ENCODE peak calls at places on chromosomes 2 and 18, in seven cellular contexts. One of them, this sample, is unnamed.

GRCh38 chr18:1229634-1230033 is 325.0 kb downstream of the ADCYAP1 start:
- DNase-seq in CD8-positive, alpha-beta T cell: no peak
- DNase-seq in left cardiac atrium: no peak
- DNase-seq in C1 segment of cervical spinal cord: no peak
- DNase-seq in heart right ventricle: no peak
- DNase-seq in NCI-H345: no peak
- DNase-seq in hippocampal formation: no peak
- DNase-seq in this sample: no peak

GRCh38 chr2:189360861-189361260 is 80.4 kb upstream of the WDR75 start:
- DNase-seq in hippocampal formation: no peak
- DNase-seq in left cardiac atrium: no peak
- DNase-seq in heart right ventricle: no peak
- DNase-seq in C1 segment of cervical spinal cord: no peak
- DNase-seq in NCI-H345: no peak
- DNase-seq in CD8-positive, alpha-beta T cell: no peak
- DNase-seq in this sample: no peak

GRCh38 chr2:236954641-236955040 is 131.0 kb upstream of the COPS8 start:
- DNase-seq in C1 segment of cervical spinal cord: no peak
- DNase-seq in left cardiac atrium: no peak
- DNase-seq in NCI-H345: no peak
- DNase-seq in CD8-positive, alpha-beta T cell: no peak
- DNase-seq in hippocampal formation: no peak
- DNase-seq in heart right ventricle: no peak
- DNase-seq in this sample: no peak

GRCh38 chr18:34122724-34123334 is 101.9 kb downstream of the NOL4 start:
- DNase-seq in C1 segment of cervical spinal cord: peak
- DNase-seq in heart right ventricle: peak
- DNase-seq in left cardiac atrium: no peak
- DNase-seq in hippocampal formation: peak
- DNase-seq in CD8-positive, alpha-beta T cell: no peak
- DNase-seq in NCI-H345: peak
- DNase-seq in this sample: peak

GRCh38 chr2:155223781-155224406 is 525.4 kb downstream of the KCNJ3 start:
- DNase-seq in heart right ventricle: no peak
- DNase-seq in left cardiac atrium: no peak
- DNase-seq in NCI-H345: peak
- DNase-seq in hippocampal formation: peak
- DNase-seq in C1 segment of cervical spinal cord: no peak
- DNase-seq in CD8-positive, alpha-beta T cell: no peak
- DNase-seq in this sample: peak

GRCh38 chr2:232315049-232315922 is 63.3 kb upstream of the ALPP start:
- DNase-seq in NCI-H345: no peak
- DNase-seq in heart right ventricle: peak
- DNase-seq in hippocampal formation: peak
- DNase-seq in CD8-positive, alpha-beta T cell: peak
- DNase-seq in C1 segment of cervical spinal cord: peak
- DNase-seq in left cardiac atrium: peak
- DNase-seq in this sample: peak

GRCh38 chr18:47453038-47453437 is 201.6 kb upstream of the SKOR2 start:
- DNase-seq in C1 segment of cervical spinal cord: no peak
- DNase-seq in NCI-H345: no peak
- DNase-seq in left cardiac atrium: no peak
- DNase-seq in hippocampal formation: no peak
- DNase-seq in CD8-positive, alpha-beta T cell: no peak
- DNase-seq in heart right ventricle: no peak
- DNase-seq in this sample: no peak

GRCh38 chr2:127056086-127056485 is 50.9 kb downstream of the BIN1 start:
- DNase-seq in left cardiac atrium: no peak
- DNase-seq in CD8-positive, alpha-beta T cell: no peak
- DNase-seq in heart right ventricle: no peak
- DNase-seq in C1 segment of cervical spinal cord: no peak
- DNase-seq in hippocampal formation: no peak
- DNase-seq in NCI-H345: no peak
- DNase-seq in this sample: no peak

GRCh38 chr2:208370881-208371633 is 35.5 kb upstream of the PTH2R start:
- DNase-seq in left cardiac atrium: no peak
- DNase-seq in heart right ventricle: no peak
- DNase-seq in C1 segment of cervical spinal cord: no peak
- DNase-seq in NCI-H345: no peak
- DNase-seq in hippocampal formation: no peak
- DNase-seq in CD8-positive, alpha-beta T cell: no peak
- DNase-seq in this sample: peak

GRCh38 chr2:118085173-118086023 is 2.9 kb upstream of the INSIG2 start:
- DNase-seq in heart right ventricle: no peak
- DNase-seq in hippocampal formation: no peak
- DNase-seq in C1 segment of cervical spinal cord: no peak
- DNase-seq in left cardiac atrium: no peak
- DNase-seq in NCI-H345: no peak
- DNase-seq in CD8-positive, alpha-beta T cell: no peak
- DNase-seq in this sample: no peak

GRCh38 chr2:15665067-15665942 is 73.6 kb downstream of the DDX1 start:
- DNase-seq in hippocampal formation: no peak
- DNase-seq in heart right ventricle: no peak
- DNase-seq in C1 segment of cervical spinal cord: no peak
- DNase-seq in left cardiac atrium: no peak
- DNase-seq in NCI-H345: no peak
- DNase-seq in CD8-positive, alpha-beta T cell: no peak
- DNase-seq in this sample: no peak

GRCh38 chr18:48238206-48238605 is 171.0 kb downstream of the ZBTB7C start:
- DNase-seq in heart right ventricle: no peak
- DNase-seq in NCI-H345: no peak
- DNase-seq in C1 segment of cervical spinal cord: no peak
- DNase-seq in left cardiac atrium: no peak
- DNase-seq in CD8-positive, alpha-beta T cell: no peak
- DNase-seq in hippocampal formation: no peak
- DNase-seq in this sample: peak

GRCh38 chr2:96413067-96413722 is 77.6 kb downstream of the NCAPH start:
- DNase-seq in CD8-positive, alpha-beta T cell: no peak
- DNase-seq in left cardiac atrium: no peak
- DNase-seq in NCI-H345: no peak
- DNase-seq in heart right ventricle: no peak
- DNase-seq in C1 segment of cervical spinal cord: no peak
- DNase-seq in hippocampal formation: no peak
- DNase-seq in this sample: peak

GRCh38 chr2:1234731-1235308 is 178.4 kb upstream of the TPO start:
- DNase-seq in heart right ventricle: no peak
- DNase-seq in C1 segment of cervical spinal cord: no peak
- DNase-seq in NCI-H345: no peak
- DNase-seq in hippocampal formation: no peak
- DNase-seq in CD8-positive, alpha-beta T cell: no peak
- DNase-seq in left cardiac atrium: no peak
- DNase-seq in this sample: peak

GRCh38 chr2:234556848-234557573 is 60.1 kb upstream of the ARL4C start:
- DNase-seq in CD8-positive, alpha-beta T cell: no peak
- DNase-seq in heart right ventricle: no peak
- DNase-seq in NCI-H345: no peak
- DNase-seq in left cardiac atrium: no peak
- DNase-seq in C1 segment of cervical spinal cord: no peak
- DNase-seq in hippocampal formation: no peak
- DNase-seq in this sample: peak

GRCh38 chr18:21345851-21346250 is 103.8 kb downstream of the GREB1L start:
- DNase-seq in NCI-H345: no peak
- DNase-seq in CD8-positive, alpha-beta T cell: no peak
- DNase-seq in C1 segment of cervical spinal cord: no peak
- DNase-seq in heart right ventricle: no peak
- DNase-seq in hippocampal formation: no peak
- DNase-seq in left cardiac atrium: no peak
- DNase-seq in this sample: no peak

GRCh38 chr2:205903549-205904129 is 182.3 kb downstream of the INO80D start:
- DNase-seq in left cardiac atrium: no peak
- DNase-seq in hippocampal formation: no peak
- DNase-seq in NCI-H345: peak
- DNase-seq in C1 segment of cervical spinal cord: no peak
- DNase-seq in CD8-positive, alpha-beta T cell: no peak
- DNase-seq in heart right ventricle: no peak
- DNase-seq in this sample: peak

GRCh38 chr18:36295880-36296301 is 1.6 kb upstream of the FHOD3 start:
- DNase-seq in C1 segment of cervical spinal cord: no peak
- DNase-seq in CD8-positive, alpha-beta T cell: no peak
- DNase-seq in left cardiac atrium: no peak
- DNase-seq in heart right ventricle: no peak
- DNase-seq in hippocampal formation: no peak
- DNase-seq in NCI-H345: no peak
- DNase-seq in this sample: no peak

GRCh38 chr2:230700447-230700846 is 12.2 kb upstream of the CAB39 start:
- DNase-seq in hippocampal formation: no peak
- DNase-seq in CD8-positive, alpha-beta T cell: no peak
- DNase-seq in heart right ventricle: no peak
- DNase-seq in C1 segment of cervical spinal cord: no peak
- DNase-seq in NCI-H345: no peak
- DNase-seq in left cardiac atrium: no peak
- DNase-seq in this sample: no peak

GRCh38 chr18:51437280-51438271 is 240.1 kb upstream of the MEX3C start:
- DNase-seq in left cardiac atrium: no peak
- DNase-seq in NCI-H345: no peak
- DNase-seq in heart right ventricle: no peak
- DNase-seq in C1 segment of cervical spinal cord: no peak
- DNase-seq in hippocampal formation: no peak
- DNase-seq in CD8-positive, alpha-beta T cell: no peak
- DNase-seq in this sample: no peak

GRCh38 chr2:239648607-239649006 is 247.8 kb upstream of the HDAC4 start:
- DNase-seq in heart right ventricle: no peak
- DNase-seq in C1 segment of cervical spinal cord: no peak
- DNase-seq in NCI-H345: no peak
- DNase-seq in left cardiac atrium: no peak
- DNase-seq in CD8-positive, alpha-beta T cell: no peak
- DNase-seq in hippocampal formation: no peak
- DNase-seq in this sample: no peak

GRCh38 chr18:67104700-67105284 is 411.7 kb downstream of the DSEL start:
- DNase-seq in NCI-H345: peak
- DNase-seq in hippocampal formation: peak
- DNase-seq in heart right ventricle: peak
- DNase-seq in C1 segment of cervical spinal cord: peak
- DNase-seq in left cardiac atrium: peak
- DNase-seq in CD8-positive, alpha-beta T cell: peak
- DNase-seq in this sample: peak

GRCh38 chr2:174180165-174180724 is 68.1 kb downstream of the OLA1 start:
- DNase-seq in C1 segment of cervical spinal cord: no peak
- DNase-seq in hippocampal formation: no peak
- DNase-seq in CD8-positive, alpha-beta T cell: no peak
- DNase-seq in left cardiac atrium: no peak
- DNase-seq in NCI-H345: no peak
- DNase-seq in heart right ventricle: no peak
- DNase-seq in this sample: peak

GRCh38 chr18:62435435-62436031 is 87.3 kb upstream of the ZCCHC2 start:
- DNase-seq in left cardiac atrium: no peak
- DNase-seq in NCI-H345: no peak
- DNase-seq in heart right ventricle: no peak
- DNase-seq in C1 segment of cervical spinal cord: no peak
- DNase-seq in CD8-positive, alpha-beta T cell: no peak
- DNase-seq in hippocampal formation: no peak
- DNase-seq in this sample: no peak

GRCh38 chr2:220006152-220006551 is 378.7 kb downstream of the SLC4A3 start:
- DNase-seq in left cardiac atrium: no peak
- DNase-seq in NCI-H345: no peak
- DNase-seq in hippocampal formation: no peak
- DNase-seq in CD8-positive, alpha-beta T cell: no peak
- DNase-seq in heart right ventricle: no peak
- DNase-seq in C1 segment of cervical spinal cord: no peak
- DNase-seq in this sample: peak

GRCh38 chr2:61149074-61149473 is 12.9 kb upstream of the C2orf74 start:
- DNase-seq in hippocampal formation: no peak
- DNase-seq in CD8-positive, alpha-beta T cell: no peak
- DNase-seq in heart right ventricle: no peak
- DNase-seq in C1 segment of cervical spinal cord: no peak
- DNase-seq in left cardiac atrium: no peak
- DNase-seq in NCI-H345: no peak
- DNase-seq in this sample: no peak

GRCh38 chr2:8799004-8799403 is 38.4 kb downstream of the KIDINS220 start:
- DNase-seq in hippocampal formation: no peak
- DNase-seq in C1 segment of cervical spinal cord: no peak
- DNase-seq in CD8-positive, alpha-beta T cell: no peak
- DNase-seq in left cardiac atrium: no peak
- DNase-seq in heart right ventricle: no peak
- DNase-seq in NCI-H345: no peak
- DNase-seq in this sample: peak

GRCh38 chr2:20615466-20616241 is 35.2 kb downstream of the HS1BP3 start:
- DNase-seq in NCI-H345: no peak
- DNase-seq in heart right ventricle: peak
- DNase-seq in CD8-positive, alpha-beta T cell: no peak
- DNase-seq in left cardiac atrium: peak
- DNase-seq in C1 segment of cervical spinal cord: no peak
- DNase-seq in hippocampal formation: no peak
- DNase-seq in this sample: no peak

GRCh38 chr2:98730851-98731708 is at the start of gene MGAT4A:
- DNase-seq in left cardiac atrium: peak
- DNase-seq in heart right ventricle: peak
- DNase-seq in CD8-positive, alpha-beta T cell: peak
- DNase-seq in hippocampal formation: peak
- DNase-seq in C1 segment of cervical spinal cord: peak
- DNase-seq in NCI-H345: peak
- DNase-seq in this sample: peak

GRCh38 chr2:3113122-3113521 is 264.5 kb downstream of the EIPR1 start:
- DNase-seq in NCI-H345: no peak
- DNase-seq in hippocampal formation: no peak
- DNase-seq in left cardiac atrium: no peak
- DNase-seq in CD8-positive, alpha-beta T cell: no peak
- DNase-seq in C1 segment of cervical spinal cord: no peak
- DNase-seq in heart right ventricle: no peak
- DNase-seq in this sample: no peak

GRCh38 chr18:61569176-61569892 is 236.1 kb downstream of the CDH20 start:
- DNase-seq in hippocampal formation: no peak
- DNase-seq in NCI-H345: no peak
- DNase-seq in C1 segment of cervical spinal cord: no peak
- DNase-seq in left cardiac atrium: peak
- DNase-seq in CD8-positive, alpha-beta T cell: no peak
- DNase-seq in heart right ventricle: peak
- DNase-seq in this sample: peak

GRCh38 chr2:139260052-139260430 is 479.9 kb upstream of the NXPH2 start:
- DNase-seq in left cardiac atrium: no peak
- DNase-seq in hippocampal formation: no peak
- DNase-seq in NCI-H345: no peak
- DNase-seq in C1 segment of cervical spinal cord: no peak
- DNase-seq in CD8-positive, alpha-beta T cell: no peak
- DNase-seq in heart right ventricle: no peak
- DNase-seq in this sample: no peak

GRCh38 chr2:200862532-200863000 is 1.9 kb downstream of the CLK1 start:
- DNase-seq in C1 segment of cervical spinal cord: no peak
- DNase-seq in hippocampal formation: no peak
- DNase-seq in NCI-H345: peak
- DNase-seq in heart right ventricle: no peak
- DNase-seq in left cardiac atrium: no peak
- DNase-seq in CD8-positive, alpha-beta T cell: peak
- DNase-seq in this sample: peak

GRCh38 chr18:67771271-67771670 is 254.8 kb upstream of the DSEL start:
- DNase-seq in hippocampal formation: no peak
- DNase-seq in NCI-H345: no peak
- DNase-seq in C1 segment of cervical spinal cord: no peak
- DNase-seq in left cardiac atrium: no peak
- DNase-seq in CD8-positive, alpha-beta T cell: no peak
- DNase-seq in heart right ventricle: no peak
- DNase-seq in this sample: no peak

GRCh38 chr2:203361922-203362321 is 33.7 kb downstream of the ABI2 start:
- DNase-seq in heart right ventricle: no peak
- DNase-seq in hippocampal formation: peak
- DNase-seq in C1 segment of cervical spinal cord: no peak
- DNase-seq in left cardiac atrium: no peak
- DNase-seq in NCI-H345: no peak
- DNase-seq in CD8-positive, alpha-beta T cell: no peak
- DNase-seq in this sample: no peak

GRCh38 chr2:12502759-12503158 is 214.0 kb upstream of the TRIB2 start:
- DNase-seq in heart right ventricle: no peak
- DNase-seq in left cardiac atrium: no peak
- DNase-seq in CD8-positive, alpha-beta T cell: no peak
- DNase-seq in NCI-H345: no peak
- DNase-seq in C1 segment of cervical spinal cord: no peak
- DNase-seq in hippocampal formation: no peak
- DNase-seq in this sample: peak

This sample was measured in RPMI7951.